ENCODE peak calls at places on chromosomes 6 and 20, in nine cellular contexts. E is PC-3, K is right cardiac atrium, H is GM23248, T is neuronal stem cell, S is neural progenitor cell, W is astrocyte, X is heart left ventricle, A is tibial artery. P is an unnamed sample.

GRCh38 chr6:116280161-116280959 is 630 bp upstream of the TSPYL1 start:
- DNase-seq in E (no peak), K (no peak), H (peak; percentile 26), T (no peak), S (no peak), W (no peak), X (no peak), A (no peak), P (no peak)

GRCh38 chr20:24762371-24762770 is 186.7 kb upstream of the CST7 start:
- DNase-seq in E (no peak), K (no peak), H (no peak), T (no peak), S (no peak), W (no peak), X (no peak), A (no peak), P (no peak)

GRCh38 chr20:53602661-53603060 is 9.0 kb upstream of the ZNF217 start:
- DNase-seq in E (no peak), K (no peak), H (no peak), T (no peak), S (no peak), W (no peak), X (no peak), A (no peak), P (no peak)

GRCh38 chr6:165045631-165046030 is 263.8 kb downstream of the C6orf118 start:
- DNase-seq in E (no peak), K (no peak), H (peak; percentile 38), T (no peak), S (no peak), W (peak; percentile 3), X (no peak), A (no peak), P (no peak)

GRCh38 chr20:37200376-37200775 is 21.0 kb upstream of the MROH8 start:
- DNase-seq in E (no peak), K (no peak), H (no peak), T (no peak), S (no peak), W (no peak), X (no peak), A (no peak), P (no peak)

GRCh38 chr20:50515471-50516106 is 5.4 kb downstream of the PTPN1 start:
- DNase-seq in E (no peak), K (no peak), H (peak; percentile 37), T (no peak), S (no peak), W (no peak), X (no peak), A (no peak), P (no peak)

GRCh38 chr6:149306967-149307366 is 10.5 kb upstream of the TAB2 start:
- DNase-seq in E (no peak), K (no peak), H (peak; percentile 74), T (no peak), S (no peak), W (no peak), X (no peak), A (no peak), P (no peak)

GRCh38 chr6:98944598-98945011 is 3.1 kb downstream of the FBXL4 start:
- DNase-seq in E (peak; percentile 2), K (no peak), H (peak; percentile 78), T (no peak), S (no peak), W (peak; percentile 56), X (no peak), A (no peak), P (no peak)

GRCh38 chr6:149477544-149477943 is 7.3 kb downstream of the ZC3H12D start:
- DNase-seq in E (no peak), K (no peak), H (no peak), T (no peak), S (no peak), W (no peak), X (no peak), A (no peak), P (no peak)

GRCh38 chr6:118784641-118785164 is 109.2 kb upstream of the ASF1A start:
- DNase-seq in E (peak; percentile 46), K (peak; percentile 70), H (no peak), T (no peak), S (peak; percentile 14), W (no peak), X (peak; percentile 42), A (no peak), P (no peak)

GRCh38 chr6:158233214-158233795 is 65.2 kb downstream of the GTF2H5 start:
- DNase-seq in E (peak; percentile 12), K (no peak), H (no peak), T (no peak), S (peak; percentile 33), W (no peak), X (no peak), A (no peak), P (no peak)

GRCh38 chr6:169805242-169805838 is 53.9 kb downstream of the ERMARD start:
- DNase-seq in E (no peak), K (no peak), H (no peak), T (no peak), S (no peak), W (no peak), X (no peak), A (no peak), P (no peak)

GRCh38 chr20:58109918-58110635 is 118.4 kb downstream of the ANKRD60 start:
- DNase-seq in E (no peak), K (no peak), H (peak; percentile 37), T (no peak), S (no peak), W (no peak), X (no peak), A (no peak), P (no peak)
- H3K27ac ChIP-seq in E (no peak overlapping the region), K (no peak overlapping the region), H (peak overlapping the region; percentile 24), T (no peak overlapping the region), S (no peak overlapping the region), W (peak overlapping the region; percentile 69), X (no peak overlapping the region), A (no peak overlapping the region), P (no peak overlapping the region)

GRCh38 chr6:160042788-160043301 is 74.0 kb downstream of the IGF2R start:
- DNase-seq in E (peak; percentile 85), K (no peak), H (peak; percentile 81), T (no peak), S (no peak), W (peak; percentile 63), X (no peak), A (no peak), P (no peak)

GRCh38 chr6:160043784-160044183 is 74.9 kb downstream of the IGF2R start:
- DNase-seq in E (no peak), K (no peak), H (no peak), T (no peak), S (no peak), W (no peak), X (no peak), A (no peak), P (no peak)

GRCh38 chr6:160040527-160041264 is 71.8 kb downstream of the IGF2R start:
- DNase-seq in E (no peak), K (no peak), H (no peak), T (no peak), S (no peak), W (no peak), X (no peak), A (no peak), P (no peak)

GRCh38 chr6:160041608-160042007 is 72.7 kb downstream of the IGF2R start:
- DNase-seq in E (peak; percentile 75), K (peak; percentile 83), H (peak; percentile 74), T (no peak), S (no peak), W (peak; percentile 88), X (peak; percentile 84), A (no peak), P (no peak)

DNA sequence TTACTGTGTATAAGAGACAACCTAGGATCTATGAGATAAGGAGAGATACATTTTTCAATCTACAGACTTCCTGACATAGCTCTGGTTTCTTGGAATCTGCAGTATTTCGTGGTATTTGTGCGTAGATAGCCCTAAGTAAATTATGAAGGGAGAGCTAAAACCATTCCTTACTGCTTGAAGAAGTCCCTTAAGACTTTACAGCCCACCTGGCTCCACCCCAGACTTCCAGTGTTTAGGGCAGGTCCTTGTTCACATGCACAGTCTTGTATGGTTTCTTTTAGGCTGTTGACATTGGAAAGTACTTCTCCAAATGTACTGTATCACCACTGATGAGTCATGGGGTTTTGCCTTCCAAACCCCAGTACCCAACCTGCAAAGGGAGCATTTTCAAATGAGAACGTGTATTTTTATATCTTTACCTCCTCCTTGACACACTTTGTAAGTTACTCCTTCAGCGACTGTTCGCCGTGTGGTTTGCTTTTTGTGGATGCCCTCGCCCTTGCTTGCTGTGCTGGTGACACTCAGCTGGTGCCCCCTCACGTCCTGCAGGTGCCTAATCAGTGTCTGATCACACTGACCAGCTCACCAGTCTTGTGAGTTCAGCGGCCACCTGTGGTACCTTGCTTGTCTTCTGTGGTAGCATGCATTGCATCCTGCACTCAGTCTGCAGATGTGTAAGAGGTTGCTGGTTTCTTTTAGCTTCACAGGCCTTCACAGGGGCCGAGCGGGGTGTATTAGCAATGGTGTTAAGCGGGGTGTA is 73.3 kb downstream of the IGF2R start:
- DNase-seq in E (peak; percentile 80), K (peak; percentile 48), H (peak; percentile 79), T (no peak), S (no peak), W (peak; percentile 84), X (no peak), A (no peak), P (no peak)
- H3K4me3 ChIP-seq in E (peak overlapping the region; percentile 60), K (no peak overlapping the region), H (peak overlapping the region; percentile 53), T (no peak overlapping the region), S (no peak overlapping the region), W (peak overlapping the region; percentile 31), X (no peak overlapping the region), A (peak overlapping the region; percentile 19), P (no peak overlapping the region)

GRCh38 chr6:6166064-6166463 is 154.4 kb downstream of the F13A1 start:
- DNase-seq in E (no peak), K (no peak), H (no peak), T (no peak), S (no peak), W (no peak), X (no peak), A (no peak), P (no peak)
- H3K4me1 ChIP-seq in E (no peaks in the 10 kb centered on the region), K (no peaks in the 10 kb centered on the region), H (no peaks in the 10 kb centered on the region), T (no peaks in the 10 kb centered on the region), S (peaks cover 4% of the 10 kb centered on the region), W (no peaks in the 10 kb centered on the region), X (no peaks in the 10 kb centered on the region), A (no peaks in the 10 kb centered on the region), P (no peaks in the 10 kb centered on the region)

DNA sequence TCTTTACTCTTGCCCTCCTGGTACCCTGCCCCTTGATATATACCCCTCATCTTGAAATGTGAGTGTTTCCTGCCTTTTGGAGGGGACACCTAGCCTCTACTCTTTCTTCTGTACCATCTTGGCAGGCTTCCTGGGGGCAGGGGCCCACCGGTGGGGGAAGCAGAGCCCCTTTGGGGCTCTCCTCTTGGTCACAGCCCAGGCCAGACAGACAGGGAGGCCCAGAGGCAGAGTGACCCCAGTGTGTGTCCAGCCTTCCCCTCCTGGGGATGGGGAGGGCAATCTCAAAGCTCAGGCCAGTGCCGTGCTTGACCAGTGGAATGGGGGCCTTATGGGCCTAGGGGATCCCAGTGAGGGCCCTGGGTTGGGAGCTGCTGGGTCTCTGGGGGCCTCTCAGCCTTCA is 3.6 kb downstream of the ADAM33 start:
- DNase-seq in E (no peak), K (peak; percentile 18), H (no peak), T (no peak), S (no peak), W (no peak), X (no peak), A (no peak), P (no peak)
- H3K27ac ChIP-seq in E (no peak overlapping the region), K (no peak overlapping the region), H (no peak overlapping the region), T (no peak overlapping the region), S (no peak overlapping the region), W (no peak overlapping the region), X (no peak overlapping the region), A (peak overlapping the region; percentile 90), P (no peak overlapping the region)

GRCh38 chr6:41097467-41098090 is 24.8 kb downstream of the NFYA start:
- DNase-seq in E (no peak), K (no peak), H (peak; percentile 6), T (no peak), S (no peak), W (peak; percentile 84), X (no peak), A (no peak), P (no peak)
- H3K4me3 ChIP-seq in E (no peak overlapping the region), K (no peak overlapping the region), H (no peak overlapping the region), T (no peak overlapping the region), S (no peak overlapping the region), W (no peak overlapping the region), X (no peak overlapping the region), A (no peak overlapping the region), P (no peak overlapping the region)